ENCODE peak calls at places on chromosomes 11 and 22, in ten cellular contexts. Q is cardiac muscle cell, A is body of pancreas, W is hepatocyte, B is stomach, K is mucosa of descending colon, Y is bronchial epithelial cell, D is IMR-90, N is GM06990, V is spleen. O is an unnamed sample.

GRCh38 chr11:8098879-8099278 is 17.9 kb downstream of the TUB start:
- DNase-seq in A (no peak), W (no peak), B (peak; percentile 21), K (no peak), Q (no peak), N (no peak), Y (no peak), D (peak; percentile 33), V (peak; percentile 63), O (no peak)

GRCh38 chr11:33691051-33691864 is 9.4 kb downstream of the C11orf91 start:
- DNase-seq in Q (no peak), K (no peak), D (no peak), N (no peak), V (no peak), A (no peak), Y (peak; percentile 70), B (no peak), W (peak; percentile 56), O (no peak)

GRCh38 chr22:47115921-47116320 is 353.5 kb downstream of the TBC1D22A start:
- DNase-seq in Y (no peak), D (no peak), N (no peak), B (no peak), Q (no peak), W (no peak), A (no peak), K (no peak), V (no peak), O (no peak)

GRCh38 chr22:40415531-40416266 is 45.3 kb downstream of the SGSM3 start:
- DNase-seq in Q (peak; percentile 57), V (peak; percentile 89), A (no peak), Y (no peak), K (peak; percentile 34), B (no peak), N (peak; percentile 57), D (peak; percentile 12), W (no peak), O (no peak)

GRCh38 chr11:118144869-118145268 is 7.8 kb downstream of the SCN4B start:
- DNase-seq in V (no peak), B (no peak), N (no peak), K (no peak), Y (no peak), D (no peak), W (no peak), A (no peak), Q (no peak), O (no peak)

GRCh38 chr11:72833792-72834501 is 19.7 kb downstream of the ATG16L2 start:
- DNase-seq in A (no peak), W (no peak), D (no peak), V (no peak), N (no peak), Q (peak; percentile 55), K (no peak), Y (no peak), B (no peak), O (peak; percentile 57)

GRCh38 chr11:8867856-8868705 is 42.9 kb upstream of the AKIP1 start:
- DNase-seq in N (no peak), D (peak; percentile 63), W (no peak), V (no peak), Q (peak; percentile 71), A (no peak), K (no peak), Y (peak; percentile 44), B (no peak), O (peak; percentile 75)

GRCh38 chr11:104905271-104905670 is 7.0 kb upstream of the CASP12 start:
- DNase-seq in D (no peak), W (no peak), B (no peak), V (no peak), N (no peak), A (no peak), Q (no peak), K (no peak), Y (no peak), O (no peak)

GRCh38 chr11:16603890-16604783 is 134.3 kb upstream of the C11orf58 start:
- DNase-seq in K (peak; percentile 63), A (peak; percentile 65), N (no peak), V (peak; percentile 74), B (peak; percentile 35), Y (no peak), Q (peak; percentile 54), W (peak; percentile 68), D (peak; percentile 58), O (peak; percentile 42)

GRCh38 chr11:64218628-64219353 is 7.2 kb downstream of the TRPT1 start:
- DNase-seq in K (peak; percentile 34), D (no peak), A (peak; percentile 89), Q (no peak), Y (no peak), N (no peak), V (no peak), B (no peak), W (peak; percentile 4), O (no peak)

DNA sequence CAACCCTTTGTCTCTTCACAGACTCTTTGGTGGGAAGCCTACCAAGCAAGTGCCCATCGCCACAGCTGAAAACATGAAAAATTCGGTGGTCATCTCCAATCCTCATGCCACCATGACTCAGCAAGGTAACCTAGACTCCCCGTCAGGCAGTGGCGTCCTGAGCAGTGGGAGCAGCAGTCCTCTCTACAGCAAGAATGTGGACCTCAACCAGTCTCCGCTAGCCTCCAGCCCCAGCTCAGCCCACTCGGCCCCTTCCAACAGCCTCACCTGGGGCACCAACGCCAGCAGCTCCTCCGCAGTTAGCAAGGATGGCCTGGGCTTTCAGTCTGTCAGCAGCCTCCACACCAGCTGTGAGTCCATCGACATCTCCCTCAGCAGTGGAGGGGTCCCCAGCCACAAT is 111.6 kb downstream of the DBX1 start:
- DNase-seq in Q (no peak), A (no peak), W (no peak), N (no peak), D (no peak), Y (no peak), V (no peak), K (no peak), B (no peak), O (no peak)
- H3K4me3 ChIP-seq in Q (peak overlapping the region; percentile 6), A (no peak overlapping the region), W (no peak overlapping the region), N (no peak overlapping the region), D (no peak overlapping the region), Y (no peak overlapping the region), V (no peak overlapping the region), K (no peak overlapping the region), B (no peak overlapping the region), O (no peak overlapping the region)

GRCh38 chr22:36032611-36033010 is 4.0 kb upstream of the RBFOX2 start:
- DNase-seq in K (no peak), D (no peak), Y (no peak), N (no peak), A (no peak), V (no peak), W (no peak), B (no peak), Q (no peak), O (no peak)

GRCh38 chr22:36037102-36037758 is 8.6 kb upstream of the RBFOX2 start:
- DNase-seq in K (no peak), B (no peak), A (no peak), D (no peak), Q (no peak), N (no peak), V (no peak), Y (no peak), W (no peak), O (no peak)

GRCh38 chr22:36039125-36039524 is 10.5 kb upstream of the RBFOX2 start:
- DNase-seq in Q (no peak), Y (no peak), N (no peak), K (no peak), B (no peak), W (no peak), V (no peak), D (no peak), A (no peak), O (no peak)

DNA sequence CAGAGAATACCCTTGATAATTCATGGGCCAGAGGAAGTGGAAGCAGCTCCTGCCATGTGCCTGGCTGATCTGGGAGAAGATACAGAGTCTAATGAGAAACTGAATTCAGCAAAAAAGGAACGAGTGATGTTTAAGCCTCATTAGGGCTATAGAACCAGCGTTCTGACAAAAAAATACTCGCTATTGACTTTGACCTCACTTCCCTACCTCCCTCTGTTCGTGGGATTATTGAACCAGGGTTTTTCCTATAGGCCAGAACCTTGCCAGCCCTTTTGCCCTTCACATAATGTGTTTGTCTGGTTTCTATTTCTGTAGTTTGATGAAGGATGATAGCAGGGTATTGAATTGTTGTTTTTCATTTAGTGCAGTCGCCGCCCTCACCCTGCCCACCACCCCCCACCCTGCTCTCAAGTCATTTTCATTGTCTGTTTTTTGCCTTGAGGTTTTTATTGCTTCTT is 7.6 kb upstream of the RBFOX2 start:
- DNase-seq in Y (no peak), K (no peak), B (no peak), Q (no peak), N (no peak), A (no peak), V (no peak), D (no peak), W (no peak), O (no peak)
- TF ChIP-seq CTCF in Y (no peak), K (no peak), B (no peak), Q (no peak), N (no peak), A (no peak), V (no peak), D (no peak), W (no peak), O (no peak)

DNA sequence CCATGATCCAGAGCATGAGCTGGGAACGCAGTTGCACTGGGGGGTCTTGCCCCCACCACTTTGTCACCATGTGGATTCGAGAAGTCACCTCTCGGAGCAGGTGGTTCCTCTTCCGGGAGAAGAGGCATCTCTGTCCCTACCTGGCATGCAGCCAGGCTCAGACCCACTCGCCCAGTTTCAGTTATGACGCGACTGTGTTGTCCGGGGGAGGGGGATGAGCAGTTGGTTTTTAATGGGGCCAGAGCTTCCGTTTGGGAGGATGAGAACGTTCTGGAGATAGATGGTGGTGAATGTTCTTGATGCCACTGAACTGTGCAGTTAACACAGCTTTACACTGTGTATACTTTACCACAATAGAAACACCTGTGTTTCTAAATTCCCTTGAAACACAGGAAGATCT is 41.5 kb downstream of the DHCR7 start:
- DNase-seq in B (no peak), Q (no peak), Y (no peak), W (no peak), D (no peak), N (no peak), A (no peak), K (no peak), V (no peak), O (no peak)
- H3K4me3 ChIP-seq in B (no peak overlapping the region), Q (no peak overlapping the region), Y (no peak overlapping the region), W (no peak overlapping the region), D (no peak overlapping the region), N (no peak overlapping the region), A (no peak overlapping the region), K (no peak overlapping the region), V (no peak overlapping the region), O (no peak overlapping the region)

DNA sequence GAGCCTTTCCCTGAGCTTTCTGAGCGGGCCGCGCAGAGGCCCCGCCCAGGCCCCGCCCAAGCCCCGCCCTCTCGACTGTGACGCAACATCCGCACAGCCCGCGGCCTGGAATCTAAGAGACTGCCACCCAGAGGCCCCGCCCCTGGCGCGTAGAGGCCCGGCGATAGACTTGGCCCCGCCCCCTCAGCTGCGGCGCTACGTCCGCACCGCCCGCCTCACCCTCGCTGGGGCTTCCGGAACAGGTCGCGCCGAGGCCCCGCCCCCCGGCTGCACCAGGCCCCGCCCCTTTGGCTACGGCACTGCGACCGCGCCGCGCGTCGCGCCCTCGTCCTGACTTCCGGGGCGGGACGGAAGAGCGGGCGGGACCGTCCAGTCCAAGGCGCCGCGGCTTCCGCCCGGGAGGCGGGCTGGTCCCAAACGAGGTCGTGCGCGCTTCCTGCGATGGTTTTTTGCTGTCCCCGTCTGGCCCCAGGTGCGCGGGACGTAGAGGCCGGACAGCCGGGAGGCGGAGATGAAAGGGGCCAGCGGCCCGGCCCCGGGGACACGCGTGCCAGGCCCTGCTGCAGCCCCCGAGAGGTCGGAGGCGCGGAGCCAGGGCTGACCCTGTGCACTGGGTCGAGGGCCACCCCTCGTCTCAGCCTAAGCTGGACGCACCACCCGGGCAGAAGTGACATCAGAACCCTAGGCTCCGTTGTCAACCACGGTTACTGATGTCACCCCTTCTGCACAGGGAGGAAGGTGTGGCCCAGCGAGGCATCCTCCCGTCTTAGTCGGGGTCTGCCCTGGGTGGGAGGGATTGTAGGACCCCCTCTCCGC is 59.0 kb upstream of the WNT7B start:
- DNase-seq in A (peak; percentile 100), W (peak; percentile 100), K (peak; percentile 100), B (peak; percentile 100), V (peak; percentile 100), N (peak; percentile 99), Q (peak; percentile 100), D (peak; percentile 98), Y (peak; percentile 93), O (peak; percentile 99)
- TF ChIP-seq CTCF in A (no peak), W (no peak), K (peak; percentile 7), B (no peak), V (peak; percentile 36), N (no peak), Q (no peak), D (no peak), Y (no peak), O (no peak)

O was measured in cardiac fibroblast.